ENCODE peak calls at places on chromosomes 3 and 15, in six cellular contexts. One of them, this sample, is unnamed.

GRCh38 chr3:102083971-102084370 is 234.7 kb downstream of the NFKBIZ start:
- DNase-seq in sciatic nerve: no peak
- DNase-seq in H4: no peak
- DNase-seq in activated CD4-positive, alpha-beta T cell treated with anti-CD3 and anti-CD28 coated beads, Interleukin-2, amount 50 U/mL, for 4 hours: no peak
- DNase-seq in NCI-H1417: no peak
- DNase-seq in NCI-H748 treated with DMSO at 0.1 percent for 48 hours: no peak
- DNase-seq in this sample: no peak

GRCh38 chr15:82066455-82066854 is 20.6 kb upstream of the MEX3B start:
- DNase-seq in sciatic nerve: no peak
- DNase-seq in H4: no peak
- DNase-seq in activated CD4-positive, alpha-beta T cell treated with anti-CD3 and anti-CD28 coated beads, Interleukin-2, amount 50 U/mL, for 4 hours: no peak
- DNase-seq in NCI-H1417: no peak
- DNase-seq in NCI-H748 treated with DMSO at 0.1 percent for 48 hours: no peak
- DNase-seq in this sample: no peak

GRCh38 chr3:39378092-39378491 is 5.1 kb upstream of the SLC25A38 start:
- DNase-seq in sciatic nerve: no peak
- DNase-seq in H4: peak
- DNase-seq in activated CD4-positive, alpha-beta T cell treated with anti-CD3 and anti-CD28 coated beads, Interleukin-2, amount 50 U/mL, for 4 hours: peak
- DNase-seq in NCI-H1417: no peak
- DNase-seq in NCI-H748 treated with DMSO at 0.1 percent for 48 hours: no peak
- DNase-seq in this sample: no peak

GRCh38 chr3:135449046-135449445 is 516.5 kb upstream of the PPP2R3A start:
- DNase-seq in sciatic nerve: no peak
- DNase-seq in H4: no peak
- DNase-seq in activated CD4-positive, alpha-beta T cell treated with anti-CD3 and anti-CD28 coated beads, Interleukin-2, amount 50 U/mL, for 4 hours: no peak
- DNase-seq in NCI-H1417: no peak
- DNase-seq in NCI-H748 treated with DMSO at 0.1 percent for 48 hours: no peak
- DNase-seq in this sample: no peak

GRCh38 chr3:125186261-125186770 is 26.2 kb downstream of the SLC12A8 start:
- DNase-seq in sciatic nerve: no peak
- DNase-seq in H4: no peak
- DNase-seq in activated CD4-positive, alpha-beta T cell treated with anti-CD3 and anti-CD28 coated beads, Interleukin-2, amount 50 U/mL, for 4 hours: peak
- DNase-seq in NCI-H1417: no peak
- DNase-seq in NCI-H748 treated with DMSO at 0.1 percent for 48 hours: no peak
- DNase-seq in this sample: no peak

GRCh38 chr3:192892981-192893827 is 24.5 kb downstream of the MB21D2 start:
- DNase-seq in sciatic nerve: peak
- DNase-seq in H4: peak
- DNase-seq in activated CD4-positive, alpha-beta T cell treated with anti-CD3 and anti-CD28 coated beads, Interleukin-2, amount 50 U/mL, for 4 hours: peak
- DNase-seq in NCI-H1417: peak
- DNase-seq in NCI-H748 treated with DMSO at 0.1 percent for 48 hours: no peak
- DNase-seq in this sample: no peak

GRCh38 chr15:68314563-68314962 is 37.0 kb downstream of the FEM1B start:
- DNase-seq in sciatic nerve: peak
- DNase-seq in H4: no peak
- DNase-seq in activated CD4-positive, alpha-beta T cell treated with anti-CD3 and anti-CD28 coated beads, Interleukin-2, amount 50 U/mL, for 4 hours: no peak
- DNase-seq in NCI-H1417: no peak
- DNase-seq in NCI-H748 treated with DMSO at 0.1 percent for 48 hours: no peak
- DNase-seq in this sample: no peak

GRCh38 chr15:65655026-65655425 is 33.3 kb downstream of the SLC24A1 start:
- DNase-seq in sciatic nerve: no peak
- DNase-seq in H4: peak
- DNase-seq in activated CD4-positive, alpha-beta T cell treated with anti-CD3 and anti-CD28 coated beads, Interleukin-2, amount 50 U/mL, for 4 hours: no peak
- DNase-seq in NCI-H1417: no peak
- DNase-seq in NCI-H748 treated with DMSO at 0.1 percent for 48 hours: no peak
- DNase-seq in this sample: no peak

GRCh38 chr15:48373855-48374421 is 42.7 kb downstream of the DUT start:
- DNase-seq in sciatic nerve: no peak
- DNase-seq in H4: peak
- DNase-seq in activated CD4-positive, alpha-beta T cell treated with anti-CD3 and anti-CD28 coated beads, Interleukin-2, amount 50 U/mL, for 4 hours: no peak
- DNase-seq in NCI-H1417: no peak
- DNase-seq in NCI-H748 treated with DMSO at 0.1 percent for 48 hours: no peak
- DNase-seq in this sample: no peak

GRCh38 chr15:67067161-67067853 is 1.9 kb downstream of the SMAD3 start:
- DNase-seq in sciatic nerve: no peak
- DNase-seq in H4: no peak
- DNase-seq in activated CD4-positive, alpha-beta T cell treated with anti-CD3 and anti-CD28 coated beads, Interleukin-2, amount 50 U/mL, for 4 hours: no peak
- DNase-seq in NCI-H1417: no peak
- DNase-seq in NCI-H748 treated with DMSO at 0.1 percent for 48 hours: no peak
- DNase-seq in this sample: no peak

GRCh38 chr3:49217688-49218470 is 46.5 kb downstream of the KLHDC8B start:
- DNase-seq in sciatic nerve: no peak
- DNase-seq in H4: no peak
- DNase-seq in activated CD4-positive, alpha-beta T cell treated with anti-CD3 and anti-CD28 coated beads, Interleukin-2, amount 50 U/mL, for 4 hours: no peak
- DNase-seq in NCI-H1417: no peak
- DNase-seq in NCI-H748 treated with DMSO at 0.1 percent for 48 hours: no peak
- DNase-seq in this sample: no peak

GRCh38 chr3:13655074-13655913 is 106.4 kb downstream of the FBLN2 start:
- DNase-seq in sciatic nerve: no peak
- DNase-seq in H4: no peak
- DNase-seq in activated CD4-positive, alpha-beta T cell treated with anti-CD3 and anti-CD28 coated beads, Interleukin-2, amount 50 U/mL, for 4 hours: no peak
- DNase-seq in NCI-H1417: peak
- DNase-seq in NCI-H748 treated with DMSO at 0.1 percent for 48 hours: no peak
- DNase-seq in this sample: no peak

GRCh38 chr3:76986876-76987513 is 52.9 kb upstream of the ROBO2 start:
- DNase-seq in sciatic nerve: no peak
- DNase-seq in H4: peak
- DNase-seq in activated CD4-positive, alpha-beta T cell treated with anti-CD3 and anti-CD28 coated beads, Interleukin-2, amount 50 U/mL, for 4 hours: no peak
- DNase-seq in NCI-H1417: no peak
- DNase-seq in NCI-H748 treated with DMSO at 0.1 percent for 48 hours: no peak
- DNase-seq in this sample: no peak

GRCh38 chr3:39191773-39192172 is 622 bp downstream of the XIRP1 start:
- DNase-seq in sciatic nerve: no peak
- DNase-seq in H4: no peak
- DNase-seq in activated CD4-positive, alpha-beta T cell treated with anti-CD3 and anti-CD28 coated beads, Interleukin-2, amount 50 U/mL, for 4 hours: no peak
- DNase-seq in NCI-H1417: no peak
- DNase-seq in NCI-H748 treated with DMSO at 0.1 percent for 48 hours: no peak
- DNase-seq in this sample: no peak

GRCh38 chr15:51077565-51078153 is 17.0 kb downstream of the TNFAIP8L3 start:
- DNase-seq in sciatic nerve: peak
- DNase-seq in H4: no peak
- DNase-seq in activated CD4-positive, alpha-beta T cell treated with anti-CD3 and anti-CD28 coated beads, Interleukin-2, amount 50 U/mL, for 4 hours: peak
- DNase-seq in NCI-H1417: no peak
- DNase-seq in NCI-H748 treated with DMSO at 0.1 percent for 48 hours: no peak
- DNase-seq in this sample: no peak

GRCh38 chr3:184757010-184757651 is 45.3 kb upstream of the MAGEF1 start:
- DNase-seq in sciatic nerve: peak
- DNase-seq in H4: no peak
- DNase-seq in activated CD4-positive, alpha-beta T cell treated with anti-CD3 and anti-CD28 coated beads, Interleukin-2, amount 50 U/mL, for 4 hours: no peak
- DNase-seq in NCI-H1417: no peak
- DNase-seq in NCI-H748 treated with DMSO at 0.1 percent for 48 hours: no peak
- DNase-seq in this sample: no peak

GRCh38 chr3:45223889-45224730 is 2.0 kb downstream of the TMEM158 start:
- DNase-seq in sciatic nerve: no peak
- DNase-seq in H4: no peak
- DNase-seq in activated CD4-positive, alpha-beta T cell treated with anti-CD3 and anti-CD28 coated beads, Interleukin-2, amount 50 U/mL, for 4 hours: peak
- DNase-seq in NCI-H1417: no peak
- DNase-seq in NCI-H748 treated with DMSO at 0.1 percent for 48 hours: no peak
- DNase-seq in this sample: no peak

GRCh38 chr15:99621767-99622166 is 56.0 kb downstream of the MEF2A start:
- DNase-seq in sciatic nerve: no peak
- DNase-seq in H4: no peak
- DNase-seq in activated CD4-positive, alpha-beta T cell treated with anti-CD3 and anti-CD28 coated beads, Interleukin-2, amount 50 U/mL, for 4 hours: no peak
- DNase-seq in NCI-H1417: no peak
- DNase-seq in NCI-H748 treated with DMSO at 0.1 percent for 48 hours: no peak
- DNase-seq in this sample: no peak

GRCh38 chr15:70875001-70875782 is 17.0 kb downstream of the THAP10 start:
- DNase-seq in sciatic nerve: no peak
- DNase-seq in H4: no peak
- DNase-seq in activated CD4-positive, alpha-beta T cell treated with anti-CD3 and anti-CD28 coated beads, Interleukin-2, amount 50 U/mL, for 4 hours: no peak
- DNase-seq in NCI-H1417: peak
- DNase-seq in NCI-H748 treated with DMSO at 0.1 percent for 48 hours: no peak
- DNase-seq in this sample: no peak

GRCh38 chr15:62976301-62976842 is 66.2 kb upstream of the TPM1 start:
- DNase-seq in sciatic nerve: no peak
- DNase-seq in H4: no peak
- DNase-seq in activated CD4-positive, alpha-beta T cell treated with anti-CD3 and anti-CD28 coated beads, Interleukin-2, amount 50 U/mL, for 4 hours: no peak
- DNase-seq in NCI-H1417: no peak
- DNase-seq in NCI-H748 treated with DMSO at 0.1 percent for 48 hours: no peak
- DNase-seq in this sample: no peak

GRCh38 chr3:6354653-6355052 is 506.3 kb upstream of the GRM7 start:
- DNase-seq in sciatic nerve: no peak
- DNase-seq in H4: no peak
- DNase-seq in activated CD4-positive, alpha-beta T cell treated with anti-CD3 and anti-CD28 coated beads, Interleukin-2, amount 50 U/mL, for 4 hours: no peak
- DNase-seq in NCI-H1417: no peak
- DNase-seq in NCI-H748 treated with DMSO at 0.1 percent for 48 hours: no peak
- DNase-seq in this sample: no peak

GRCh38 chr3:56785499-56785898 is 16.2 kb downstream of the ARHGEF3 start:
- DNase-seq in sciatic nerve: no peak
- DNase-seq in H4: no peak
- DNase-seq in activated CD4-positive, alpha-beta T cell treated with anti-CD3 and anti-CD28 coated beads, Interleukin-2, amount 50 U/mL, for 4 hours: no peak
- DNase-seq in NCI-H1417: no peak
- DNase-seq in NCI-H748 treated with DMSO at 0.1 percent for 48 hours: no peak
- DNase-seq in this sample: no peak

GRCh38 chr3:37039447-37039846 is 46.1 kb downstream of the MLH1 start:
- DNase-seq in sciatic nerve: no peak
- DNase-seq in H4: no peak
- DNase-seq in activated CD4-positive, alpha-beta T cell treated with anti-CD3 and anti-CD28 coated beads, Interleukin-2, amount 50 U/mL, for 4 hours: no peak
- DNase-seq in NCI-H1417: no peak
- DNase-seq in NCI-H748 treated with DMSO at 0.1 percent for 48 hours: no peak
- DNase-seq in this sample: no peak

GRCh38 chr15:63978511-63979226 is 67.6 kb downstream of the DAPK2 start:
- DNase-seq in sciatic nerve: no peak
- DNase-seq in H4: no peak
- DNase-seq in activated CD4-positive, alpha-beta T cell treated with anti-CD3 and anti-CD28 coated beads, Interleukin-2, amount 50 U/mL, for 4 hours: no peak
- DNase-seq in NCI-H1417: no peak
- DNase-seq in NCI-H748 treated with DMSO at 0.1 percent for 48 hours: no peak
- DNase-seq in this sample: no peak

GRCh38 chr3:178203650-178204049 is 332.6 kb upstream of the KCNMB2 start:
- DNase-seq in sciatic nerve: no peak
- DNase-seq in H4: no peak
- DNase-seq in activated CD4-positive, alpha-beta T cell treated with anti-CD3 and anti-CD28 coated beads, Interleukin-2, amount 50 U/mL, for 4 hours: no peak
- DNase-seq in NCI-H1417: no peak
- DNase-seq in NCI-H748 treated with DMSO at 0.1 percent for 48 hours: no peak
- DNase-seq in this sample: no peak

GRCh38 chr3:98188553-98188952 is 22.1 kb downstream of the OR5H15 start:
- DNase-seq in sciatic nerve: no peak
- DNase-seq in H4: peak
- DNase-seq in activated CD4-positive, alpha-beta T cell treated with anti-CD3 and anti-CD28 coated beads, Interleukin-2, amount 50 U/mL, for 4 hours: no peak
- DNase-seq in NCI-H1417: no peak
- DNase-seq in NCI-H748 treated with DMSO at 0.1 percent for 48 hours: no peak
- DNase-seq in this sample: no peak

GRCh38 chr3:195550723-195551122 is 7.6 kb upstream of the PPP1R2 start:
- DNase-seq in sciatic nerve: no peak
- DNase-seq in H4: no peak
- DNase-seq in activated CD4-positive, alpha-beta T cell treated with anti-CD3 and anti-CD28 coated beads, Interleukin-2, amount 50 U/mL, for 4 hours: no peak
- DNase-seq in NCI-H1417: no peak
- DNase-seq in NCI-H748 treated with DMSO at 0.1 percent for 48 hours: no peak
- DNase-seq in this sample: no peak

GRCh38 chr3:177516130-177517011 is 319.1 kb upstream of the TBL1XR1 start:
- DNase-seq in sciatic nerve: no peak
- DNase-seq in H4: peak
- DNase-seq in activated CD4-positive, alpha-beta T cell treated with anti-CD3 and anti-CD28 coated beads, Interleukin-2, amount 50 U/mL, for 4 hours: no peak
- DNase-seq in NCI-H1417: no peak
- DNase-seq in NCI-H748 treated with DMSO at 0.1 percent for 48 hours: no peak
- DNase-seq in this sample: no peak

GRCh38 chr3:69866988-69867720 is 127.9 kb downstream of the MITF start:
- DNase-seq in sciatic nerve: no peak
- DNase-seq in H4: no peak
- DNase-seq in activated CD4-positive, alpha-beta T cell treated with anti-CD3 and anti-CD28 coated beads, Interleukin-2, amount 50 U/mL, for 4 hours: no peak
- DNase-seq in NCI-H1417: peak
- DNase-seq in NCI-H748 treated with DMSO at 0.1 percent for 48 hours: no peak
- DNase-seq in this sample: no peak

GRCh38 chr3:154139996-154140436 is 18.8 kb downstream of the ARHGEF26 start:
- DNase-seq in sciatic nerve: no peak
- DNase-seq in H4: no peak
- DNase-seq in activated CD4-positive, alpha-beta T cell treated with anti-CD3 and anti-CD28 coated beads, Interleukin-2, amount 50 U/mL, for 4 hours: no peak
- DNase-seq in NCI-H1417: peak
- DNase-seq in NCI-H748 treated with DMSO at 0.1 percent for 48 hours: peak
- DNase-seq in this sample: no peak

GRCh38 chr15:99734575-99734974 is 1.3 kb upstream of the LYSMD4 start:
- DNase-seq in sciatic nerve: no peak
- DNase-seq in H4: no peak
- DNase-seq in activated CD4-positive, alpha-beta T cell treated with anti-CD3 and anti-CD28 coated beads, Interleukin-2, amount 50 U/mL, for 4 hours: no peak
- DNase-seq in NCI-H1417: peak
- DNase-seq in NCI-H748 treated with DMSO at 0.1 percent for 48 hours: peak
- DNase-seq in this sample: no peak